ENCODE peak calls at places on chromosomes 13 and 19, in eight cellular contexts. One of them, this sample, is unnamed.

GRCh38 chr19:4583961-4584669 is 24.6 kb upstream of the SEMA6B start:
- DNase-seq in NB4: peak; percentile 47
- DNase-seq in GM06990: peak; percentile 74
- DNase-seq in HFF-Myc: no peak
- DNase-seq in brain microvascular endothelial cell: no peak
- DNase-seq in AG04450: no peak
- DNase-seq in cardiac fibroblast: peak; percentile 32
- DNase-seq in heart left ventricle: no peak
- DNase-seq in this sample: no peak

GRCh38 chr19:47723573-47723923 is 10.3 kb downstream of the EHD2 start:
- DNase-seq in NB4: peak; percentile 98
- DNase-seq in GM06990: no peak
- DNase-seq in HFF-Myc: no peak
- DNase-seq in brain microvascular endothelial cell: peak; percentile 88
- DNase-seq in AG04450: no peak
- DNase-seq in cardiac fibroblast: peak; percentile 94
- DNase-seq in heart left ventricle: peak; percentile 78
- DNase-seq in this sample: no peak

GRCh38 chr19:19120308-19121156 is 17.7 kb downstream of the TMEM161A start:
- DNase-seq in NB4: peak; percentile 71
- DNase-seq in GM06990: peak; percentile 52
- DNase-seq in HFF-Myc: no peak
- DNase-seq in brain microvascular endothelial cell: peak; percentile 78
- DNase-seq in AG04450: peak; percentile 59
- DNase-seq in cardiac fibroblast: peak; percentile 46
- DNase-seq in heart left ventricle: peak; percentile 43
- DNase-seq in this sample: no peak

GRCh38 chr13:76764429-76764828 is 121.8 kb downstream of the KCTD12 start:
- DNase-seq in NB4: peak; percentile 14
- DNase-seq in GM06990: no peak
- DNase-seq in HFF-Myc: no peak
- DNase-seq in brain microvascular endothelial cell: peak; percentile 46
- DNase-seq in AG04450: no peak
- DNase-seq in cardiac fibroblast: peak; percentile 90
- DNase-seq in heart left ventricle: peak; percentile 83
- DNase-seq in this sample: no peak

GRCh38 chr13:29190298-29190697 is 370.2 kb downstream of the MTUS2 start:
- DNase-seq in NB4: no peak
- DNase-seq in GM06990: no peak
- DNase-seq in HFF-Myc: no peak
- DNase-seq in brain microvascular endothelial cell: no peak
- DNase-seq in AG04450: no peak
- DNase-seq in cardiac fibroblast: no peak
- DNase-seq in heart left ventricle: no peak
- DNase-seq in this sample: no peak

GRCh38 chr19:18329035-18329376 is 6.1 kb upstream of the LSM4 start:
- DNase-seq in NB4: no peak
- DNase-seq in GM06990: no peak
- DNase-seq in HFF-Myc: no peak
- DNase-seq in brain microvascular endothelial cell: no peak
- DNase-seq in AG04450: no peak
- DNase-seq in cardiac fibroblast: no peak
- DNase-seq in heart left ventricle: no peak
- DNase-seq in this sample: no peak

GRCh38 chr19:44653977-44654784 is 10.5 kb downstream of the PVR start:
- DNase-seq in NB4: peak; percentile 32
- DNase-seq in GM06990: peak; percentile 65
- DNase-seq in HFF-Myc: no peak
- DNase-seq in brain microvascular endothelial cell: peak; percentile 46
- DNase-seq in AG04450: no peak
- DNase-seq in cardiac fibroblast: peak; percentile 60
- DNase-seq in heart left ventricle: peak; percentile 76
- DNase-seq in this sample: peak; percentile 35

GRCh38 chr19:2634228-2634951 is 68.1 kb downstream of the GNG7 start:
- DNase-seq in NB4: peak; percentile 49
- DNase-seq in GM06990: no peak
- DNase-seq in HFF-Myc: no peak
- DNase-seq in brain microvascular endothelial cell: no peak
- DNase-seq in AG04450: no peak
- DNase-seq in cardiac fibroblast: peak; percentile 73
- DNase-seq in heart left ventricle: peak; percentile 70
- DNase-seq in this sample: no peak

GRCh38 chr19:40596608-40597328 is 4.4 kb upstream of the LTBP4 start:
- DNase-seq in NB4: no peak
- DNase-seq in GM06990: no peak
- DNase-seq in HFF-Myc: no peak
- DNase-seq in brain microvascular endothelial cell: no peak
- DNase-seq in AG04450: no peak
- DNase-seq in cardiac fibroblast: peak; percentile 63
- DNase-seq in heart left ventricle: peak; percentile 73
- DNase-seq in this sample: no peak

GRCh38 chr19:708154-709141 is at the start of gene PALM:
- DNase-seq in NB4: peak; percentile 37
- DNase-seq in GM06990: no peak
- DNase-seq in HFF-Myc: no peak
- DNase-seq in brain microvascular endothelial cell: no peak
- DNase-seq in AG04450: no peak
- DNase-seq in cardiac fibroblast: no peak
- DNase-seq in heart left ventricle: no peak
- DNase-seq in this sample: no peak

GRCh38 chr19:43331435-43332010 is 22.0 kb upstream of the CD177 start:
- DNase-seq in NB4: no peak
- DNase-seq in GM06990: no peak
- DNase-seq in HFF-Myc: no peak
- DNase-seq in brain microvascular endothelial cell: no peak
- DNase-seq in AG04450: no peak
- DNase-seq in cardiac fibroblast: no peak
- DNase-seq in heart left ventricle: no peak
- DNase-seq in this sample: no peak

GRCh38 chr19:36605839-36606478 is 846 bp downstream of the ZNF382 start:
- DNase-seq in NB4: peak; percentile 36
- DNase-seq in GM06990: no peak
- DNase-seq in HFF-Myc: no peak
- DNase-seq in brain microvascular endothelial cell: no peak
- DNase-seq in AG04450: no peak
- DNase-seq in cardiac fibroblast: peak; percentile 41
- DNase-seq in heart left ventricle: no peak
- DNase-seq in this sample: no peak

GRCh38 chr13:32164622-32165268 is 133.2 kb downstream of the FRY start:
- DNase-seq in NB4: peak; percentile 80
- DNase-seq in GM06990: peak; percentile 8
- DNase-seq in HFF-Myc: peak; percentile 69
- DNase-seq in brain microvascular endothelial cell: peak; percentile 73
- DNase-seq in AG04450: peak; percentile 20
- DNase-seq in cardiac fibroblast: peak; percentile 86
- DNase-seq in heart left ventricle: no peak
- DNase-seq in this sample: peak; percentile 39

GRCh38 chr13:34678154-34678553 is 263.9 kb upstream of the NBEA start:
- DNase-seq in NB4: no peak
- DNase-seq in GM06990: no peak
- DNase-seq in HFF-Myc: no peak
- DNase-seq in brain microvascular endothelial cell: peak; percentile 82
- DNase-seq in AG04450: no peak
- DNase-seq in cardiac fibroblast: peak; percentile 64
- DNase-seq in heart left ventricle: no peak
- DNase-seq in this sample: no peak

GRCh38 chr19:34428549-34429285 is 536 bp downstream of the UBA2 start:
- DNase-seq in NB4: peak; percentile 31
- DNase-seq in GM06990: no peak
- DNase-seq in HFF-Myc: no peak
- DNase-seq in brain microvascular endothelial cell: no peak
- DNase-seq in AG04450: no peak
- DNase-seq in cardiac fibroblast: peak; percentile 33
- DNase-seq in heart left ventricle: peak; percentile 46
- DNase-seq in this sample: no peak

GRCh38 chr13:77511552-77511951 is 24.0 kb upstream of the SCEL start:
- DNase-seq in NB4: peak; percentile 50
- DNase-seq in GM06990: no peak
- DNase-seq in HFF-Myc: no peak
- DNase-seq in brain microvascular endothelial cell: no peak
- DNase-seq in AG04450: no peak
- DNase-seq in cardiac fibroblast: peak; percentile 45
- DNase-seq in heart left ventricle: no peak
- DNase-seq in this sample: no peak

GRCh38 chr13:97284558-97284957 is 62.4 kb downstream of the MBNL2 start:
- DNase-seq in NB4: no peak
- DNase-seq in GM06990: no peak
- DNase-seq in HFF-Myc: no peak
- DNase-seq in brain microvascular endothelial cell: no peak
- DNase-seq in AG04450: no peak
- DNase-seq in cardiac fibroblast: peak; percentile 61
- DNase-seq in heart left ventricle: no peak
- DNase-seq in this sample: no peak

GRCh38 chr19:43586346-43586745 is 9.6 kb downstream of the IRGQ start:
- DNase-seq in NB4: no peak
- DNase-seq in GM06990: no peak
- DNase-seq in HFF-Myc: no peak
- DNase-seq in brain microvascular endothelial cell: no peak
- DNase-seq in AG04450: no peak
- DNase-seq in cardiac fibroblast: no peak
- DNase-seq in heart left ventricle: no peak
- DNase-seq in this sample: no peak

GRCh38 chr19:34457446-34457845 is 24.1 kb upstream of the WTIP start:
- DNase-seq in NB4: no peak
- DNase-seq in GM06990: no peak
- DNase-seq in HFF-Myc: no peak
- DNase-seq in brain microvascular endothelial cell: no peak
- DNase-seq in AG04450: no peak
- DNase-seq in cardiac fibroblast: peak; percentile 33
- DNase-seq in heart left ventricle: no peak
- DNase-seq in this sample: no peak

GRCh38 chr19:47156861-47157454 is 26.3 kb downstream of the SAE1 start:
- DNase-seq in NB4: peak; percentile 95
- DNase-seq in GM06990: peak; percentile 22
- DNase-seq in HFF-Myc: no peak
- DNase-seq in brain microvascular endothelial cell: no peak
- DNase-seq in AG04450: no peak
- DNase-seq in cardiac fibroblast: no peak
- DNase-seq in heart left ventricle: no peak
- DNase-seq in this sample: no peak

GRCh38 chr13:88602786-88603777 is 931.9 kb downstream of the SLITRK5 start:
- DNase-seq in NB4: no peak
- DNase-seq in GM06990: no peak
- DNase-seq in HFF-Myc: no peak
- DNase-seq in brain microvascular endothelial cell: no peak
- DNase-seq in AG04450: no peak
- DNase-seq in cardiac fibroblast: no peak
- DNase-seq in heart left ventricle: no peak
- DNase-seq in this sample: no peak

GRCh38 chr13:102687520-102687919 is 7.3 kb downstream of the METTL21C start:
- DNase-seq in NB4: no peak
- DNase-seq in GM06990: no peak
- DNase-seq in HFF-Myc: no peak
- DNase-seq in brain microvascular endothelial cell: no peak
- DNase-seq in AG04450: no peak
- DNase-seq in cardiac fibroblast: no peak
- DNase-seq in heart left ventricle: no peak
- DNase-seq in this sample: no peak

GRCh38 chr19:54418030-54418929 is 3.0 kb downstream of the TTYH1 start:
- DNase-seq in NB4: peak; percentile 70
- DNase-seq in GM06990: no peak
- DNase-seq in HFF-Myc: no peak
- DNase-seq in brain microvascular endothelial cell: peak; percentile 68
- DNase-seq in AG04450: no peak
- DNase-seq in cardiac fibroblast: peak; percentile 52
- DNase-seq in heart left ventricle: no peak
- DNase-seq in this sample: no peak

GRCh38 chr19:34260771-34261173 is 6.4 kb downstream of the GARRE1 start:
- DNase-seq in NB4: no peak
- DNase-seq in GM06990: no peak
- DNase-seq in HFF-Myc: no peak
- DNase-seq in brain microvascular endothelial cell: peak; percentile 59
- DNase-seq in AG04450: no peak
- DNase-seq in cardiac fibroblast: peak; percentile 28
- DNase-seq in heart left ventricle: no peak
- DNase-seq in this sample: no peak

GRCh38 chr13:113821847-113822246 is 42.0 kb downstream of the GAS6 start:
- DNase-seq in NB4: no peak
- DNase-seq in GM06990: no peak
- DNase-seq in HFF-Myc: no peak
- DNase-seq in brain microvascular endothelial cell: no peak
- DNase-seq in AG04450: no peak
- DNase-seq in cardiac fibroblast: no peak
- DNase-seq in heart left ventricle: peak; percentile 54
- DNase-seq in this sample: no peak
- H3K4me3 ChIP-seq in NB4: no peak overlapping the region
- H3K4me3 ChIP-seq in GM06990: no peak overlapping the region
- H3K4me3 ChIP-seq in HFF-Myc: no peak overlapping the region
- H3K4me3 ChIP-seq in brain microvascular endothelial cell: no peak overlapping the region
- H3K4me3 ChIP-seq in AG04450: no peak overlapping the region
- H3K4me3 ChIP-seq in cardiac fibroblast: no peak overlapping the region
- H3K4me3 ChIP-seq in heart left ventricle: peak overlapping the region; percentile 22
- H3K4me3 ChIP-seq in this sample: no peak overlapping the region

GRCh38 chr13:21061077-21061945 is at the start of gene LATS2:
- DNase-seq in NB4: peak; percentile 93
- DNase-seq in GM06990: peak; percentile 89
- DNase-seq in HFF-Myc: peak; percentile 59
- DNase-seq in brain microvascular endothelial cell: peak; percentile 95
- DNase-seq in AG04450: peak; percentile 83
- DNase-seq in cardiac fibroblast: peak; percentile 94
- DNase-seq in heart left ventricle: peak; percentile 98
- DNase-seq in this sample: peak; percentile 40
- TF ChIP-seq CTCF in NB4: no peak
- TF ChIP-seq CTCF in GM06990: peak; percentile 5
- TF ChIP-seq CTCF in HFF-Myc: no peak
- TF ChIP-seq CTCF in brain microvascular endothelial cell: peak; percentile 17
- TF ChIP-seq CTCF in AG04450: peak; percentile 18
- TF ChIP-seq CTCF in cardiac fibroblast: no peak
- TF ChIP-seq CTCF in heart left ventricle: peak; percentile 34
- TF ChIP-seq CTCF in this sample: no peak

GRCh38 chr13:44347905-44348304 is 25.7 kb upstream of the SERP2 start:
- DNase-seq in NB4: no peak
- DNase-seq in GM06990: no peak
- DNase-seq in HFF-Myc: no peak
- DNase-seq in brain microvascular endothelial cell: no peak
- DNase-seq in AG04450: no peak
- DNase-seq in cardiac fibroblast: no peak
- DNase-seq in heart left ventricle: no peak
- DNase-seq in this sample: no peak
- H3K4me3 ChIP-seq in NB4: no peak overlapping the region
- H3K4me3 ChIP-seq in GM06990: no peak overlapping the region
- H3K4me3 ChIP-seq in HFF-Myc: no peak overlapping the region
- H3K4me3 ChIP-seq in brain microvascular endothelial cell: no peak overlapping the region
- H3K4me3 ChIP-seq in AG04450: no peak overlapping the region
- H3K4me3 ChIP-seq in cardiac fibroblast: no peak overlapping the region
- H3K4me3 ChIP-seq in heart left ventricle: no peak overlapping the region
- H3K4me3 ChIP-seq in this sample: no peak overlapping the region

GRCh38 chr19:57279418-57280164 is 694 bp upstream of the ZNF460 start:
- DNase-seq in NB4: peak; percentile 92
- DNase-seq in GM06990: peak; percentile 84
- DNase-seq in HFF-Myc: peak; percentile 87
- DNase-seq in brain microvascular endothelial cell: peak; percentile 95
- DNase-seq in AG04450: peak; percentile 93
- DNase-seq in cardiac fibroblast: peak; percentile 97
- DNase-seq in heart left ventricle: peak; percentile 94
- DNase-seq in this sample: peak; percentile 89
- TF ChIP-seq CTCF in NB4: no peak
- TF ChIP-seq CTCF in GM06990: peak; percentile 41
- TF ChIP-seq CTCF in HFF-Myc: peak; percentile 38
- TF ChIP-seq CTCF in brain microvascular endothelial cell: peak; percentile 49
- TF ChIP-seq CTCF in AG04450: peak; percentile 36
- TF ChIP-seq CTCF in cardiac fibroblast: peak; percentile 29
- TF ChIP-seq CTCF in heart left ventricle: peak; percentile 30
- TF ChIP-seq CTCF in this sample: no peak

GRCh38 chr19:13029301-13029880 is 34.1 kb downstream of the NFIX start:
- DNase-seq in NB4: no peak
- DNase-seq in GM06990: no peak
- DNase-seq in HFF-Myc: no peak
- DNase-seq in brain microvascular endothelial cell: no peak
- DNase-seq in AG04450: no peak
- DNase-seq in cardiac fibroblast: no peak
- DNase-seq in heart left ventricle: no peak
- DNase-seq in this sample: no peak
- H3K4me3 ChIP-seq in NB4: no peak overlapping the region
- H3K4me3 ChIP-seq in GM06990: no peak overlapping the region
- H3K4me3 ChIP-seq in HFF-Myc: no peak overlapping the region
- H3K4me3 ChIP-seq in brain microvascular endothelial cell: no peak overlapping the region
- H3K4me3 ChIP-seq in AG04450: no peak overlapping the region
- H3K4me3 ChIP-seq in cardiac fibroblast: no peak overlapping the region
- H3K4me3 ChIP-seq in heart left ventricle: no peak overlapping the region
- H3K4me3 ChIP-seq in this sample: no peak overlapping the region

This sample was measured in GM12864.